ENCODE peak calls at places on chromosomes 12 and 14, in seven cellular contexts. R is neural progenitor cell; A is astrocyte; F is BE2C; G is H9; D is CD4-positive, alpha-beta memory T cell; C is fibroblast of lung. M is an unnamed sample. For H3K4me1, the result is how much of the 10 kb centered on the place peaks cover.

GRCh38 chr12:31407562-31407961 is 81.6 kb upstream of the SINHCAF start:
- DNase-seq in F (no peak), C (no peak), R (no peak), G (no peak), D (no peak), A (no peak), M (no peak)

GRCh38 chr14:95703805-95704204 is 10.1 kb downstream of the TCL1A start:
- DNase-seq in C (no peak), A (no peak), R (no peak), F (no peak), D (no peak), G (no peak), M (no peak)

GRCh38 chr12:47824198-47824597 is 4.5 kb upstream of the HDAC7 start:
- DNase-seq in D (peak), C (no peak), F (no peak), G (no peak), R (no peak), A (no peak), M (no peak)

GRCh38 chr12:108826115-108826806 is 31.1 kb downstream of the SSH1 start:
- DNase-seq in G (no peak), F (peak), R (no peak), C (peak), A (peak), D (no peak), M (no peak)

GRCh38 chr12:71158361-71158882 is 623 bp upstream of the TSPAN8 start:
- DNase-seq in G (no peak), R (no peak), A (peak), D (no peak), F (no peak), C (peak), M (no peak)

GRCh38 chr14:71532790-71533189 is 399.4 kb upstream of the RGS6 start:
- DNase-seq in C (no peak), A (no peak), R (no peak), G (no peak), D (no peak), F (no peak), M (no peak)

GRCh38 chr12:3363608-3364007 is 127.4 kb upstream of the PRMT8 start:
- DNase-seq in D (no peak), F (no peak), R (no peak), C (no peak), G (peak), A (no peak), M (no peak)

GRCh38 chr12:130540376-130540775 is 175.7 kb downstream of the RIMBP2 start:
- DNase-seq in C (no peak), G (no peak), F (no peak), A (no peak), R (no peak), D (no peak), M (no peak)

GRCh38 chr12:65895759-65896656 is 71.7 kb downstream of the HMGA2 start:
- DNase-seq in C (peak), G (peak), R (peak), F (no peak), D (no peak), A (peak), M (no peak)

GRCh38 chr12:57280234-57281062 is 29.5 kb upstream of the STAC3 start:
- DNase-seq in G (peak), C (peak), A (peak), F (peak), R (no peak), D (peak), M (no peak)

GRCh38 chr14:38197001-38197760 is 10.5 kb upstream of the SSTR1 start:
- DNase-seq in G (no peak), D (peak), A (no peak), F (no peak), R (no peak), C (peak), M (no peak)

GRCh38 chr14:35229495-35230089 is 62.6 kb upstream of the PSMA6 start:
- DNase-seq in G (no peak), R (no peak), F (no peak), A (no peak), C (no peak), D (peak), M (no peak)

GRCh38 chr12:127726928-127727327 is 540.0 kb upstream of the TMEM132C start:
- DNase-seq in A (no peak), C (no peak), F (no peak), G (no peak), D (no peak), R (no peak), M (no peak)

GRCh38 chr14:52949711-52950409 is 990 bp downstream of the FERMT2 start:
- DNase-seq in D (peak), A (peak), F (peak), G (no peak), R (peak), C (peak), M (no peak)

GRCh38 chr14:93232159-93232558 is 25.1 kb downstream of the UBR7 start:
- DNase-seq in A (no peak), R (no peak), C (no peak), D (no peak), G (no peak), F (no peak), M (no peak)

GRCh38 chr12:47818382-47818700 is 1.4 kb downstream of the HDAC7 start:
- DNase-seq in F (no peak), C (no peak), R (no peak), D (no peak), A (no peak), G (peak), M (no peak)

GRCh38 chr12:120887253-120888043 is 16.7 kb downstream of the SPPL3 start:
- DNase-seq in C (no peak), R (no peak), A (no peak), F (no peak), D (no peak), G (no peak), M (no peak)

GRCh38 chr12:124660846-124661245 is 93.4 kb upstream of the NCOR2 start:
- DNase-seq in G (no peak), F (peak), C (no peak), A (no peak), R (peak), D (no peak), M (no peak)

GRCh38 chr14:77838756-77839565 is 39.1 kb downstream of the ADCK1 start:
- DNase-seq in D (no peak), G (no peak), C (no peak), A (no peak), F (no peak), R (no peak), M (no peak)

GRCh38 chr14:87108726-87109125 is 884.3 kb downstream of the GALC start:
- DNase-seq in A (peak), F (no peak), G (no peak), C (peak), D (no peak), R (no peak), M (no peak)

GRCh38 chr14:79608426-79608825 is 602.9 kb downstream of the DIO2 start:
- DNase-seq in C (no peak), R (no peak), D (no peak), F (no peak), G (no peak), A (no peak), M (no peak)

GRCh38 chr12:11564984-11565651 is 84.4 kb upstream of the ETV6 start:
- DNase-seq in F (no peak), R (no peak), G (no peak), C (no peak), A (no peak), D (no peak), M (no peak)

GRCh38 chr14:93713726-93714405 is 74.4 kb downstream of the PRIMA1 start:
- DNase-seq in F (no peak), A (no peak), R (no peak), C (no peak), G (no peak), D (no peak), M (peak)

GRCh38 chr14:103723176-103724081 is 7.8 kb downstream of the ZFYVE21 start:
- DNase-seq in C (no peak), G (no peak), A (no peak), D (no peak), F (no peak), R (no peak), M (no peak)

GRCh38 chr12:69161835-69162234 is 77.5 kb upstream of the CPSF6 start:
- DNase-seq in D (peak), C (peak), R (peak), G (no peak), A (no peak), F (no peak), M (no peak)

GRCh38 chr12:11719678-11720099 is 70.2 kb downstream of the ETV6 start:
- DNase-seq in G (peak), F (peak), R (no peak), D (no peak), C (peak), A (peak), M (peak)

GRCh38 chr14:52081964-52082363 is 13.1 kb upstream of the NID2 start:
- DNase-seq in D (no peak), R (no peak), C (no peak), F (no peak), G (no peak), A (no peak), M (no peak)

GRCh38 chr12:60279224-60279623 is 683.4 kb downstream of the SLC16A7 start:
- DNase-seq in F (no peak), C (peak), G (no peak), R (no peak), D (no peak), A (peak), M (no peak)

GRCh38 chr14:38490273-38490672 is 234.4 kb upstream of the CLEC14A start:
- DNase-seq in C (no peak), R (no peak), A (no peak), D (no peak), G (no peak), F (no peak), M (no peak)

GRCh38 chr12:50787618-50788017 is 23.7 kb downstream of the ATF1 start:
- DNase-seq in C (no peak), G (no peak), F (no peak), D (no peak), R (no peak), A (no peak), M (no peak)

GRCh38 chr14:104284636-104285482 is 146.5 kb downstream of the KIF26A start:
- DNase-seq in G (peak), D (no peak), A (no peak), C (no peak), R (no peak), F (peak), M (peak)

GRCh38 chr12:103046154-103046553 is 88.7 kb downstream of the ASCL1 start:
- DNase-seq in F (no peak), R (no peak), D (no peak), C (no peak), A (no peak), G (no peak), M (no peak)

GRCh38 chr14:72738181-72738611 is 155.7 kb downstream of the DPF3 start:
- DNase-seq in R (no peak), D (no peak), F (peak), C (peak), A (no peak), G (peak), M (peak)

GRCh38 chr12:94208433-94208921 is 60.1 kb downstream of the PLXNC1 start:
- DNase-seq in D (no peak), R (no peak), A (no peak), G (no peak), F (no peak), C (no peak), M (no peak)

GRCh38 chr14:54805080-54805479 is 97.5 kb downstream of the GCH1 start:
- DNase-seq in F (no peak), R (no peak), C (no peak), D (no peak), G (peak), A (no peak), M (no peak)

GRCh38 chr12:12891646-12892355 is 439 bp downstream of the GPRC5A start:
- DNase-seq in R (no peak), C (no peak), F (no peak), A (no peak), D (no peak), G (no peak), M (no peak)

DNA sequence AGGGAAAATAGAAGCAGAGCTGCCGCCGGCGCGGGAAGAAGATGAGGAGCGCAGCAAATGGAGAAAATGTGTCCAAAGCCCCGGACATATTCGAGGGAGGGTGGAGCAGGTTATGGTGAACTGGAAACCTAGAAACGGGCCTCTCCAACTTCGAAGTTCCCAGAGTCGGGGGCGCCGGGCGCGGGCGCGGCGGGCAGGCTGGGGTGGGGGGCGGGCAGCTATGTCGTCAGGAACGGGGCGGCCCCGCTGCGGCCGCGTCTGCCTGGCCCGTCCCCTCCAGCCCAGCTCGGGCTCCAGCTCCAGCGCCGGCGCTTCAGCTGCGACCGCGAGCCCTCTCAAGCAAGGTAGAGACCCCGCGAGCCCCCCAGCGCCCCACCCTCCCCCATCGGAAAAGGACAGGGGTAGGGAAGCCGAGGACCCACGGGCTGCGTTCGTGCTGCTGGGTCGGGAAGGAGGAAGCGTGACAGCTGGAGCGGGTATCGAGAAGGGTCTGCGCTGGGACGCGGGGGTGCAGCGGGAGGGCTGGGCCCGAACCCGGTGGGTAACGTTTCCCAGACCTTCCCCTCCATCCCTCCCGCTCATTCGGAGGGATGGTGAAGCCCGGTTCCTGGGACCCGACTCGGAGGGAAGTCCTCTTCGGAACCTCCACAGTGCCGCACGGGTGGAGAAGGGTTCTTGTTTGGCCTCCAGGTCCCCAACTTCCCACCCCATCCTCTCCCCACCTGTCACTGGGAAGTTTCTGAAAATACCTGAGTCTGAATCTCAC is 1.0 kb downstream of the DGKA start:
- DNase-seq in R (peak), C (peak), G (peak), F (peak), D (no peak), A (peak), M (peak)
- H3K4me1 ChIP-seq in R (under half), C (under half), G (under half), F (under half), D (half or more), A (under half), M (under half)

GRCh38 chr14:90676859-90677258 is 139.4 kb downstream of the TTC7B start:
- DNase-seq in G (no peak), R (no peak), F (no peak), A (peak), D (no peak), C (peak), M (no peak)
- H3K4me1 ChIP-seq in G (under half), R (under half), F (under half), A (under half), D (under half), C (under half), M (under half)

DNA sequence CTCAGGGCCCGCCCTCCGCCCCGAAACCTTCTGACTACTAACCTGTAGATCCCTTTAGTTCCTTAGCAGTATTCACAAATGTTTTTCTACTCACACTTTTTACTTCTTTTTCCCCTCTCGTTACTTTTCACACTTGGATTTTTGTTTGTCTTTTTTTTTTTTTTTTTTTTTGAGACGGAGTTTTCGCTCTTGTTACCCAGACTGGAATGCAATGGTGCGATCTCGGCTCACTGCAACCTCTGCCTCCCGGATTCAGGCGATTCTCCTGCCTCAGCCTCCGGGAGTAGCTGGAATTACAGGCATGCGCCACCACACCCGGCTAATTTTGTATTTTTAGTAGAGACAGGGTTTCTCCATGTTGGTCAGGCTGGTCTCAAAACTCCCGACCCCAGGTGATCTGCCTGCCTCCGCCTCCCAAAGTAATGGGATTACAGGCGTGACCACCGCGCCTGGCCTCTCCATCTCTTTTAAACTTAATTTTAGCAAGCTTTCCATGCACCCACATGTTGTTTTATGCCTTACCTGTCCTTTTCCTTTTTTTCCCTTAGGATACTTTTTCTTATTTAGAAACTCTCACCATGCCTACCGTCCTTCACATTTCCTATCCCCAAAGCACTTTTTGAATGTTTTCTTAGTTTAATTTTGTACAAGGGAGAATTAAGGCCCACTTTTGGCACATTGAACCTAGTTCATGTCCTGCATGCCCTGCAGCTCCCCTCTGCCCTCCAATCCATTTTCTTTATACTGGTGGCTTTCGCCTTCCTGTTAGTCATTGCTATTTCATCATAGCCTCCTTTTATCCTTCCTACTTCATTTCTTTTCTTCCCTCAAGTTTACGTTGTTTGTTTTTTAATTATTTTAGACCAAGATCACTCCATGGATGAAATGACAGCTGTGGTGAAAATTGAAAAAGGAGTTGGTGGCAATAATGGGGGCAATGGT is 1.1 kb downstream of the SP1 start:
- DNase-seq in C (peak), A (no peak), D (no peak), G (peak), R (peak), F (no peak), M (no peak)
- H3K4me1 ChIP-seq in C (under half), A (under half), D (half or more), G (under half), R (under half), F (under half), M (under half)

GRCh38 chr12:25591132-25591531 is 38.0 kb upstream of the LMNTD1 start:
- DNase-seq in C (no peak), F (peak), G (peak), A (no peak), D (no peak), R (peak), M (no peak)

GRCh38 chr12:25585021-25585523 is 32.0 kb upstream of the LMNTD1 start:
- DNase-seq in A (peak), D (no peak), R (no peak), F (no peak), G (no peak), C (peak), M (peak)

GRCh38 chr12:25585662-25586061 is 32.6 kb upstream of the LMNTD1 start:
- DNase-seq in F (no peak), G (no peak), D (no peak), A (peak), R (no peak), C (peak), M (no peak)

GRCh38 chr12:25590021-25590721 is 37.1 kb upstream of the LMNTD1 start:
- DNase-seq in A (peak), F (no peak), D (no peak), G (no peak), R (no peak), C (peak), M (no peak)

DNA sequence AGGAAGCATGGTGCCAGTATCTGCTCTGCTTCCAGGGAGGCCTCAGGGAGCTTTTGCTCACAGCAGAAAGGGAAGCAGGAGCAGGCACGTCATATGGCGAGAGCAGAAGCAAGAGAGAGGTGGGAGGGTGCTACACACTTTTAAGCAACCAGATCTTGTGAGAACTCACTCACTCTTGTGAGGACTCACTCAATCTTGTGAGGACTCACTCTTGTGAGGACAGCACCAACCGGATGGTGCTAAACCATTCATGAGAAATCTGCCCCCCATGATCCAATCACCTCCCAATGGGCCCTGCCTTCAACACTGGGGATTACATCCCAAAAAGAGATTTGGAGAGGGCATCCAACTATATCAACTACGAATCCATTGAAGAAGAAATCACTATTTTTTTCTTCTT is 34.3 kb upstream of the LMNTD1 start:
- DNase-seq in A (no peak), F (no peak), C (no peak), G (no peak), R (no peak), D (no peak), M (no peak)
- H3K4me1 ChIP-seq in A (under half), F (under half), C (under half), G (under half), R (under half), D (under half), M (under half)

DNA sequence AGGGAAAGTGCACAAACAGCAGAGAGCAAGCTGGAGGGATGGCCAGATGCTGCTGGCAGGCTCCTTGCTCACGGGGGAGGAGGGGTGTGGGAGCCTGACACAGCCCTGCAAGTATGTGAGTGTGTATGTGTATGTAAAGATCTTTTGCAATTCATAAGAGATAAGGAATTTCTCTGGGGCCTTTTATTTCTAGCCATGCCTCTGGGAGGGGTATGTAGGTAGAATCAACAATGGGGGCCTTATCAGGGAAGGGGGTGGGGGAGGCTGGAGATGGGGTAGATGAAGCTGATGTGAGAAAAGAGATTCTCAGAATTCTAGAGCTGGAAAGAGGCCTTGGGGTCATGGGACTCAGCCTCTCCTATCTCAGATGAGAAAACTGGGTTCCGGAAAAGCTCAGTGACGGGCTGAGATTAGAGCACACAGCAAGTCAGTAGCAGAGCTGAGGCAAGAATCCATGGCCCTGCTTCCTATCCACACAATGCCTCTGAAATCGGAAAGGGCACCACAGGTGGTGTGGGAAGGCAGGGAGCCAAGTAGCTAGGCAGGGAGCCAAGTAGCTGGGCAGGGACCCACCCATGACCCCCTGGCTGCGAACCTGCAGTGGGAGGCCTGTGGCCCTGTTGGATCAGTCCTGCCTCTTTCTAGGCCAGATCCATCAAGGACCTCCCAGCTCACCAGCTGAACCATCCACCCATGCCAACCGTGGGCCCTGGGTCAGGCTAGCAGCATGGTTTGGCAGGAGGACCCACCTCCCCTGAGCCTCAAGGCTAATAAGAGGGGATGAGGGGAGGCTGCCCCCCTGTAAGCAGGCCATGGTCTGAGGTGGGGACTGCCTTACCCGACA is 54.7 kb downstream of the PLEKHG3 start:
- DNase-seq in A (peak), R (no peak), D (no peak), C (peak), F (peak), G (no peak), M (peak)
- H3K4me1 ChIP-seq in A (half or more), R (under half), D (half or more), C (under half), F (under half), G (under half), M (under half)

GRCh38 chr12:79127268-79127895 is 262.8 kb downstream of the SYT1 start:
- DNase-seq in G (no peak), A (peak), C (peak), F (no peak), R (no peak), D (no peak), M (no peak)
- H3K4me1 ChIP-seq in G (under half), A (under half), C (under half), F (under half), R (under half), D (under half), M (under half)